ENCODE peak calls at places on chromosomes 13 and 19, in six cellular contexts. W is prostate gland, V is cardiac muscle cell, H is MM.1S, P is IMR-90, J is lower lobe of right lung. Y is an unnamed sample. For H3K4me1, the result is how much of the 10 kb centered on the place peaks cover.

GRCh38 chr19:49864890-49865289 is 2.5 kb downstream of the PNKP start:
- DNase-seq in V (no peak), H (no peak), J (no peak), P (no peak), W (no peak), Y (no peak)

GRCh38 chr19:18660939-18661338 is 22.5 kb upstream of the CRTC1 start:
- DNase-seq in W (no peak), V (no peak), J (no peak), H (no peak), P (no peak), Y (no peak)

GRCh38 chr19:13830761-13831481 is 35.7 kb downstream of the ZSWIM4 start:
- DNase-seq in J (no peak), V (no peak), W (no peak), P (no peak), H (no peak), Y (no peak)

GRCh38 chr19:17322854-17323253 is 11.8 kb downstream of the ANO8 start:
- DNase-seq in J (no peak), V (no peak), W (no peak), P (no peak), H (no peak), Y (no peak)

GRCh38 chr13:99380402-99380801 is 73.2 kb upstream of the GPR183 start:
- DNase-seq in W (no peak), V (no peak), H (no peak), J (no peak), P (no peak), Y (no peak)

GRCh38 chr19:18143902-18144301 is 9.1 kb upstream of the PIK3R2 start:
- DNase-seq in V (no peak), P (no peak), H (no peak), W (no peak), J (no peak), Y (no peak)

GRCh38 chr19:5990289-5990797 is 12.4 kb upstream of the RANBP3 start:
- DNase-seq in H (peak), P (no peak), J (no peak), V (no peak), W (peak), Y (no peak)

GRCh38 chr13:87669379-87669978 is 1.7 kb upstream of the SLITRK5 start:
- DNase-seq in W (no peak), V (peak), J (no peak), P (peak), H (peak), Y (no peak)

GRCh38 chr13:113861433-113862030 is 2.3 kb downstream of the GAS6 start:
- DNase-seq in J (peak), W (no peak), P (no peak), V (no peak), H (peak), Y (no peak)

GRCh38 chr19:18091217-18091608 is 4.5 kb upstream of the IL12RB1 start:
- DNase-seq in P (no peak), J (peak), V (no peak), H (no peak), W (no peak), Y (peak)

GRCh38 chr19:40274585-40275544 is 10.3 kb downstream of the AKT2 start:
- DNase-seq in V (no peak), P (no peak), W (no peak), J (no peak), H (no peak), Y (no peak)
- H3K4me1 ChIP-seq in V (under half), P (under half), W (under half), J (under half), H (under half), Y (half or more)

GRCh38 chr13:109476001-109476400 is 310.4 kb downstream of the IRS2 start:
- DNase-seq in H (no peak), W (no peak), J (no peak), P (no peak), V (no peak), Y (no peak)

GRCh38 chr13:109483369-109483768 is 303.0 kb downstream of the IRS2 start:
- DNase-seq in H (no peak), P (no peak), W (no peak), J (no peak), V (no peak), Y (no peak)

GRCh38 chr13:109481046-109481445 is 305.3 kb downstream of the IRS2 start:
- DNase-seq in V (no peak), W (no peak), P (peak), J (no peak), H (no peak), Y (no peak)

GRCh38 chr13:109479534-109479933 is 306.8 kb downstream of the IRS2 start:
- DNase-seq in H (no peak), J (no peak), W (no peak), P (no peak), V (no peak), Y (no peak)

GRCh38 chr13:109479991-109480696 is 306.2 kb downstream of the IRS2 start:
- DNase-seq in P (peak), V (peak), J (no peak), W (peak), H (no peak), Y (no peak)
- TF ChIP-seq CTCF in P (no peak), V (no peak), J (no peak), W (no peak), H (no peak), Y (no peak)

DNA sequence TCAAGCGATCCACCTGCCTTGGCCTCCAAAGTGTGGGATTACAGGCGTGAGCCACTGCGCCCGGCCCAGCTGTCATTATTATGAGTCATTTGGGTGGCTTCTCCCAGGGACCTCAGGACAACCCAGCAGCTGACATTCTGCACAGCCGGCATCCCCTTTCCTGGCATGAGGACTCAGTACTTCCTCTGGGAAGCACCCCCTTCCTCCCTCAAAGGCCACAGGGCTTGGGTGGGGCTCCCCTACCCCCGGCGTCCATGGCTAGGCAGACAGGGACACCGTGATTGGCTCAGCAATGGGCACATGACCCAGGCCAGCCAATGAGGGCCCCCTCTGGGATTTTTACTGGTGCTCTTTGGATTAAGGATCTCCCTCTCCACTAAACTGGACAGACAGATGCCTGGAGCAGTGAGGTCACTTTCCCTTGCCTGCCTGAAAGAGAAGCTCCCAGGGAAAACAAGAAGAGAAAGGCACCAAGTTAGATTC is 6.0 kb downstream of the KANK2 start:
- DNase-seq in V (no peak), J (peak), P (peak), W (no peak), H (no peak), Y (peak)
- H3K4me1 ChIP-seq in V (under half), J (half or more), P (under half), W (under half), H (under half), Y (under half)

DNA sequence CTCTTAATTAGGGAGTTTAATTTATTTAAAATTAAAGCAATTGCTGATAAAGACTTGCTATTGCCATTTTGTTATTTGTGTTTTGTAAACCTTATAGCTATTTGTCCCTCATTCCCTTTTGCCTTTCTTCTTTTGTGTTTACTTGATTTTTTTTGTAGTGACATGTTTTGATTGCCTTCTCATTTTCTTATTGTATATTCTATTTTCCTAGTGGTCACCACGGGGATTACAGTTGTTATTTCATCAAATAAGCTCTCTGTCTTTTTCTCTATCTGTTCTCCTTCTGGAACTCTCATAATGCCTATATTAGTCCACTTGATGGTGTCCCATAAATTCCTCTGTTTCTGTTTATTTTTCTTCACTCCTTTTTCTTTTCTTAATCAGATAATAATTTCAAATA is 64.4 kb upstream of the FRY start:
- DNase-seq in J (no peak), V (no peak), W (no peak), H (no peak), P (no peak), Y (no peak)
- TF ChIP-seq CTCF in J (no peak), V (peak), W (no peak), H (no peak), P (no peak), Y (no peak)

GRCh38 chr19:579111-579841 is 6.9 kb downstream of the BSG start:
- DNase-seq in J (no peak), W (no peak), H (no peak), V (no peak), P (no peak), Y (no peak)

GRCh38 chr19:576768-577438 is 4.5 kb downstream of the BSG start:
- DNase-seq in W (no peak), H (no peak), V (no peak), J (no peak), P (no peak), Y (no peak)

GRCh38 chr19:575527-576506 is 3.4 kb downstream of the BSG start:
- DNase-seq in H (no peak), J (no peak), V (peak), P (peak), W (no peak), Y (peak)

GRCh38 chr19:579842-580155 is 7.4 kb downstream of the BSG start:
- DNase-seq in H (no peak), V (no peak), J (no peak), W (no peak), P (no peak), Y (no peak)

DNA sequence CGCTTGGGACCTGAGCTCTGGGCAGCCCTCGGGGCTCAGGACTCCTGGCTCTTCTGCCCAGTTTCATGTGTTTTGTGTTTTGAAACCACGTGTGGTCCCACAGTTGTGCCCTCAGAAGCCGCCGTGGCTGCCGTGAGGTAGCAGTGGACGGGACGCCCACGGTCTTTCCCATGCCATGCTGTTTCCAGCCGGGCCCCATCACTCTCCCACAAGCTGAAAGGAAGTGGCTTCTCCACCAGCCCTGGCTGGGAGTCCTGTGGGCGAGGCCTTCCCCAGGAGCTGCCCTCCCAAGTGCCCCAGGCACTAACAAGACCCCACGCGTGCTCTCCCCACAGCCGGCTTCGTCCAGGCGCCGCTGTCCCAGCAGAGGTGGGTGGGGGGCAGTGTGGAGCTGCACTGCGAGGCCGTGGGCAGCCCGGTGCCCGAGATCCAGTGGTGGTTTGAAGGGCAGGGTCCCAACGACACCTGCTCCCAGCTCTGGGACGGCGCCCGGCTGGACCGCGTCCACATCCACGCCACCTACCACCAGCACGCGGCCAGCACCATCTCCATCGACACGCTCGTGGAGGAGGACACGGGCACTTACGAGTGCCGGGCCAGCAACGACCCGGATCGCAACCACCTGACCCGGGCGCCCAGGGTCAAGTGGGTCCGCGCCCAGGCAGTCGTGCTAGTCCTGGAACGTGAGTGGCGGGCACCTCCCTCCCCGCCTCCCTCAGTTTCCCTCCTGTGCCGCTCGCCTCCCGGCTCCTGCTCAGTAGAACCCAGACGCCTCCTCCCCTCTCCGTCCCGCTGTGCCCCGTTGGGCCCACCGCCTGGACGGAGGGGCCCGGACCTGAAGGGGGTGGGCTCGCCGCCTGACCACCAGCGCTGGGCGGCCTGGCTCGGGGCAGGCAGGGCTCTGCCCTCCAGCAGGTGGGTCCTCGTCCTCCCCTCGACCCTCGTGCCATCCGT is 5.3 kb downstream of the BSG start:
- DNase-seq in V (no peak), P (no peak), H (no peak), J (no peak), W (no peak), Y (no peak)
- H3K4me1 ChIP-seq in V (under half), P (under half), H (under half), J (under half), W (under half), Y (half or more)